ENCODE peak calls at places on chromosome 10, in nine cellular contexts. P is activated naive CD4-positive, alpha-beta T cell; O is GM20000; Y is activated CD8-positive, alpha-beta memory T cell treated with anti-CD3 and anti-CD28 coated beads, Interleukin-2, amount 50 U/mL, for 48 hours; Z is NCI-H774; U is hepatocyte; A is HuH-7.5; F is H7; H is stimulated activated CD4-positive, alpha-beta T cell treated with anti-CD3 and anti-CD28 coated beads, Interleukin-15, amount 100 ng/mL, for 1 hour. E is an unnamed sample.

GRCh38 chr10:58773351-58773750 is 260.7 kb downstream of the BICC1 start:
- DNase-seq in P (no peak), O (no peak), Y (no peak), Z (no peak), U (no peak), A (no peak), F (no peak), H (no peak), E (no peak)

GRCh38 chr10:20890491-20891337 is 6.4 kb downstream of the NEBL start:
- DNase-seq in P (no peak), O (no peak), Y (no peak), Z (no peak), U (no peak), A (no peak), F (no peak), H (no peak), E (no peak)

GRCh38 chr10:72303424-72304128 is 29.9 kb downstream of the DDIT4 start:
- DNase-seq in P (no peak), O (no peak), Y (peak), Z (no peak), U (no peak), A (no peak), F (no peak), H (no peak), E (no peak)

GRCh38 chr10:77493851-77494788 is 143.5 kb downstream of the KCNMA1 start:
- DNase-seq in P (no peak), O (no peak), Y (no peak), Z (no peak), U (peak), A (no peak), F (peak), H (no peak), E (no peak)

GRCh38 chr10:12549297-12549696 is 199.9 kb downstream of the CAMK1D start:
- DNase-seq in P (no peak), O (no peak), Y (no peak), Z (no peak), U (no peak), A (no peak), F (no peak), H (no peak), E (no peak)

GRCh38 chr10:100327007-100327700 is 2.9 kb downstream of the PKD2L1 start:
- DNase-seq in P (no peak), O (peak), Y (no peak), Z (no peak), U (no peak), A (no peak), F (no peak), H (no peak), E (no peak)

GRCh38 chr10:77974396-77975074 is 48.0 kb upstream of the DLG5 start:
- DNase-seq in P (no peak), O (no peak), Y (no peak), Z (no peak), U (peak), A (no peak), F (peak), H (no peak), E (peak)

GRCh38 chr10:101373063-101373462 is 19.1 kb downstream of the BTRC start:
- DNase-seq in P (no peak), O (no peak), Y (no peak), Z (no peak), U (no peak), A (no peak), F (no peak), H (no peak), E (no peak)

GRCh38 chr10:23945845-23946244 is 263.1 kb upstream of the KIAA1217 start:
- DNase-seq in P (no peak), O (no peak), Y (no peak), Z (no peak), U (no peak), A (no peak), F (no peak), H (no peak), E (no peak)

GRCh38 chr10:97922378-97922758 is 72.7 kb downstream of the GOLGA7B start:
- DNase-seq in P (no peak), O (no peak), Y (no peak), Z (no peak), U (no peak), A (no peak), F (no peak), H (no peak), E (no peak)

GRCh38 chr10:21694646-21695045 is 160.6 kb downstream of the MLLT10 start:
- DNase-seq in P (no peak), O (no peak), Y (no peak), Z (no peak), U (no peak), A (no peak), F (no peak), H (no peak), E (no peak)

GRCh38 chr10:66513504-66513903 is 412.3 kb upstream of the LRRTM3 start:
- DNase-seq in P (no peak), O (no peak), Y (no peak), Z (no peak), U (no peak), A (no peak), F (no peak), H (no peak), E (no peak)

GRCh38 chr10:34786464-34786863 is 28.6 kb downstream of the PARD3 start:
- DNase-seq in P (no peak), O (no peak), Y (no peak), Z (no peak), U (no peak), A (no peak), F (no peak), H (no peak), E (no peak)

GRCh38 chr10:17134737-17135260 is 5.2 kb upstream of the CUBN start:
- DNase-seq in P (no peak), O (no peak), Y (no peak), Z (no peak), U (no peak), A (no peak), F (no peak), H (no peak), E (no peak)

E was measured in ecto neural progenitor cell.